ENCODE peak calls at places on chromosomes 16 and 17, in nine cellular contexts. M is islet precursor cell; U is mucosa of descending colon; E is CD4-positive, alpha-beta T cell; B is adrenal gland; Z is NCI-H1417; G is stimulated activated CD8-positive, alpha-beta memory T cell treated with anti-CD3 and anti-CD28 coated beads, Interleukin-4, amount 100 ng/mL, for 24 hours; N is SJCRH30; D is stimulated activated CD4-positive, alpha-beta T cell treated with anti-CD3 and anti-CD28 coated beads, Interleukin-1b, Interleukin-23, amount 100 ng/mL, for 24 hours. S is an unnamed sample.

GRCh38 chr17:36885761-36886365 is 51.4 kb upstream of the LHX1 start:
- DNase-seq in M (no peak), U (no peak), E (no peak), B (no peak), Z (no peak), G (no peak), N (no peak), D (no peak), S (no peak)

GRCh38 chr16:71775949-71776348 is 32.7 kb downstream of the AP1G1 start:
- DNase-seq in M (no peak), U (no peak), E (no peak), B (no peak), Z (no peak), G (no peak), N (no peak), D (no peak), S (no peak)

GRCh38 chr17:5164465-5164864 is 27.2 kb downstream of the ZNF594 start:
- DNase-seq in M (no peak), U (no peak), E (no peak), B (no peak), Z (no peak), G (no peak), N (no peak), D (no peak), S (no peak)

GRCh38 chr16:46736695-46737094 is 11.4 kb downstream of the MYLK3 start:
- DNase-seq in M (peak), U (no peak), E (no peak), B (no peak), Z (no peak), G (no peak), N (peak), D (no peak), S (peak)

GRCh38 chr17:64281962-64282752 is 19.1 kb upstream of the TEX2 start:
- DNase-seq in M (no peak), U (peak), E (peak), B (peak), Z (peak), G (peak), N (peak), D (peak), S (peak)

GRCh38 chr16:57498031-57498430 is 11.7 kb upstream of the DOK4 start:
- DNase-seq in M (no peak), U (no peak), E (no peak), B (no peak), Z (no peak), G (no peak), N (no peak), D (no peak), S (no peak)

GRCh38 chr16:48596326-48596725 is 13.7 kb downstream of the N4BP1 start:
- DNase-seq in M (no peak), U (no peak), E (no peak), B (no peak), Z (no peak), G (peak), N (no peak), D (no peak), S (no peak)

GRCh38 chr16:89910717-89911354 is 7.8 kb upstream of the MC1R start:
- DNase-seq in M (no peak), U (no peak), E (no peak), B (no peak), Z (no peak), G (no peak), N (no peak), D (no peak), S (no peak)

GRCh38 chr17:21298983-21299519 is 14.5 kb downstream of the MAP2K3 start:
- DNase-seq in M (no peak), U (no peak), E (no peak), B (no peak), Z (no peak), G (no peak), N (no peak), D (no peak), S (no peak)

GRCh38 chr17:41928693-41929251 is 1.6 kb upstream of the ODAD4 start:
- DNase-seq in M (no peak), U (no peak), E (no peak), B (no peak), Z (no peak), G (no peak), N (no peak), D (no peak), S (no peak)

GRCh38 chr17:68867759-68868516 is 87.3 kb downstream of the ABCA8 start:
- DNase-seq in M (no peak), U (no peak), E (no peak), B (no peak), Z (no peak), G (no peak), N (no peak), D (no peak), S (no peak)

GRCh38 chr16:11034005-11034404 is 89.6 kb downstream of the CLEC16A start:
- DNase-seq in M (no peak), U (no peak), E (no peak), B (no peak), Z (no peak), G (no peak), N (no peak), D (no peak), S (no peak)

GRCh38 chr17:18314731-18315497 is at the start of the genes SMCR8 and TOP3A:
- DNase-seq in M (peak), U (peak), E (peak), B (peak), Z (peak), G (peak), N (peak), D (peak), S (peak)

GRCh38 chr16:67311607-67312449 is 14.7 kb downstream of the KCTD19 start:
- DNase-seq in M (peak), U (no peak), E (no peak), B (peak), Z (no peak), G (peak), N (peak), D (peak), S (no peak)

GRCh38 chr16:77499373-77500285 is 64.8 kb upstream of the ADAMTS18 start:
- DNase-seq in M (peak), U (no peak), E (no peak), B (peak), Z (no peak), G (no peak), N (no peak), D (no peak), S (no peak)

S was measured in BE2C.